ENCODE peak calls at places on chromosomes 4 and X, in seven cellular contexts. One of them, this sample, is unnamed.

GRCh38 chr4:5816101-5816500 is 76.8 kb downstream of the CRMP1 start:
- DNase-seq in activated CD4-positive, alpha-beta T cell treated with anti-CD3 and anti-CD28 coated beads for 48 hours: no peak
- DNase-seq in retina: no peak
- DNase-seq in AG09309: no peak
- DNase-seq in aorta: no peak
- DNase-seq in lower leg skin: no peak
- DNase-seq in bronchial epithelial cell: no peak
- DNase-seq in this sample: no peak

GRCh38 chr4:145785391-145786008 is 105.6 kb downstream of the C4orf51 start:
- DNase-seq in activated CD4-positive, alpha-beta T cell treated with anti-CD3 and anti-CD28 coated beads for 48 hours: no peak
- DNase-seq in retina: no peak
- DNase-seq in AG09309: no peak
- DNase-seq in aorta: no peak
- DNase-seq in lower leg skin: no peak
- DNase-seq in bronchial epithelial cell: no peak
- DNase-seq in this sample: no peak

GRCh38 chr4:150126880-150127236 is 48.6 kb downstream of the DCLK2 start:
- DNase-seq in activated CD4-positive, alpha-beta T cell treated with anti-CD3 and anti-CD28 coated beads for 48 hours: no peak
- DNase-seq in retina: no peak
- DNase-seq in AG09309: no peak
- DNase-seq in aorta: no peak
- DNase-seq in lower leg skin: no peak
- DNase-seq in bronchial epithelial cell: peak
- DNase-seq in this sample: no peak

GRCh38 chr4:68342139-68342538 is 7.8 kb downstream of the YTHDC1 start:
- DNase-seq in activated CD4-positive, alpha-beta T cell treated with anti-CD3 and anti-CD28 coated beads for 48 hours: no peak
- DNase-seq in retina: no peak
- DNase-seq in AG09309: no peak
- DNase-seq in aorta: no peak
- DNase-seq in lower leg skin: no peak
- DNase-seq in bronchial epithelial cell: peak
- DNase-seq in this sample: no peak

GRCh38 chr4:81550005-81550896 is 78.5 kb upstream of the RASGEF1B start:
- DNase-seq in activated CD4-positive, alpha-beta T cell treated with anti-CD3 and anti-CD28 coated beads for 48 hours: no peak
- DNase-seq in retina: no peak
- DNase-seq in AG09309: no peak
- DNase-seq in aorta: no peak
- DNase-seq in lower leg skin: no peak
- DNase-seq in bronchial epithelial cell: no peak
- DNase-seq in this sample: no peak

GRCh38 chr4:132123870-132124623 is 1025.0 kb upstream of the PCDH10 start:
- DNase-seq in activated CD4-positive, alpha-beta T cell treated with anti-CD3 and anti-CD28 coated beads for 48 hours: no peak
- DNase-seq in retina: no peak
- DNase-seq in AG09309: no peak
- DNase-seq in aorta: no peak
- DNase-seq in lower leg skin: no peak
- DNase-seq in bronchial epithelial cell: peak
- DNase-seq in this sample: no peak

GRCh38 chr4:82681759-82682158 is 116.8 kb downstream of the SCD5 start:
- DNase-seq in activated CD4-positive, alpha-beta T cell treated with anti-CD3 and anti-CD28 coated beads for 48 hours: no peak
- DNase-seq in retina: no peak
- DNase-seq in AG09309: no peak
- DNase-seq in aorta: no peak
- DNase-seq in lower leg skin: no peak
- DNase-seq in bronchial epithelial cell: no peak
- DNase-seq in this sample: no peak

GRCh38 chrX:38514014-38514854 is 47.1 kb upstream of the TSPAN7 start:
- DNase-seq in activated CD4-positive, alpha-beta T cell treated with anti-CD3 and anti-CD28 coated beads for 48 hours: no peak
- DNase-seq in retina: no peak
- DNase-seq in AG09309: no peak
- DNase-seq in aorta: no peak
- DNase-seq in lower leg skin: no peak
- DNase-seq in bronchial epithelial cell: no peak
- DNase-seq in this sample: no peak

GRCh38 chr4:7067147-7067522 is 729 bp downstream of the GRPEL1 start:
- DNase-seq in activated CD4-positive, alpha-beta T cell treated with anti-CD3 and anti-CD28 coated beads for 48 hours: peak
- DNase-seq in retina: no peak
- DNase-seq in AG09309: no peak
- DNase-seq in aorta: peak
- DNase-seq in lower leg skin: no peak
- DNase-seq in bronchial epithelial cell: peak
- DNase-seq in this sample: no peak

This sample was measured in stimulated activated naive CD8-positive, alpha-beta T cell treated with anti-CD3 and anti-CD28 coated beads, Interleukin-15, Interleukin-2, amounts not matched to agents 100 U/mL and 50 U/mL, for 24 hours.